ENCODE peak calls at places on chromosome 5, in four cellular contexts. One of them, this sample, is unnamed.

GRCh38 chr5:177434437-177434836 is 8.0 kb downstream of the GRK6 start:
- DNase-seq in stimulated activated CD4-positive, alpha-beta T cell treated with anti-CD3 and anti-CD28 coated beads, Interleukin-1b, Interleukin-23, amount 100 ng/mL, for 24 hours: no peak
- DNase-seq in H4: no peak
- DNase-seq in ecto neural progenitor cell: no peak
- DNase-seq in this sample: no peak

GRCh38 chr5:73232266-73233041 is 59.5 kb downstream of the TMEM174 start:
- DNase-seq in stimulated activated CD4-positive, alpha-beta T cell treated with anti-CD3 and anti-CD28 coated beads, Interleukin-1b, Interleukin-23, amount 100 ng/mL, for 24 hours: no peak
- DNase-seq in ecto neural progenitor cell: peak; percentile 65
- DNase-seq in H4: no peak
- DNase-seq in this sample: no peak

GRCh38 chr5:156137482-156137881 is 189.5 kb upstream of the SGCD start:
- DNase-seq in ecto neural progenitor cell: no peak
- DNase-seq in H4: no peak
- DNase-seq in stimulated activated CD4-positive, alpha-beta T cell treated with anti-CD3 and anti-CD28 coated beads, Interleukin-1b, Interleukin-23, amount 100 ng/mL, for 24 hours: no peak
- DNase-seq in this sample: no peak

GRCh38 chr5:151319334-151319733 is 15.8 kb upstream of the SLC36A3 start:
- DNase-seq in H4: peak; percentile 42
- DNase-seq in ecto neural progenitor cell: no peak
- DNase-seq in stimulated activated CD4-positive, alpha-beta T cell treated with anti-CD3 and anti-CD28 coated beads, Interleukin-1b, Interleukin-23, amount 100 ng/mL, for 24 hours: no peak
- DNase-seq in this sample: no peak

GRCh38 chr5:981466-981865 is 27.1 kb upstream of the NKD2 start:
- DNase-seq in stimulated activated CD4-positive, alpha-beta T cell treated with anti-CD3 and anti-CD28 coated beads, Interleukin-1b, Interleukin-23, amount 100 ng/mL, for 24 hours: no peak
- DNase-seq in H4: no peak
- DNase-seq in ecto neural progenitor cell: peak; percentile 46
- DNase-seq in this sample: no peak

GRCh38 chr5:168425997-168426863 is 60.0 kb upstream of the RARS1 start:
- DNase-seq in H4: no peak
- DNase-seq in ecto neural progenitor cell: no peak
- DNase-seq in stimulated activated CD4-positive, alpha-beta T cell treated with anti-CD3 and anti-CD28 coated beads, Interleukin-1b, Interleukin-23, amount 100 ng/mL, for 24 hours: no peak
- DNase-seq in this sample: no peak

GRCh38 chr5:141821430-141821925 is 56.7 kb downstream of the PCDH1 start:
- DNase-seq in H4: peak; percentile 96
- DNase-seq in stimulated activated CD4-positive, alpha-beta T cell treated with anti-CD3 and anti-CD28 coated beads, Interleukin-1b, Interleukin-23, amount 100 ng/mL, for 24 hours: no peak
- DNase-seq in ecto neural progenitor cell: no peak
- DNase-seq in this sample: peak; percentile 90

GRCh38 chr5:149355688-149356087 is 2.2 kb upstream of the PCYOX1L start:
- DNase-seq in H4: no peak
- DNase-seq in ecto neural progenitor cell: no peak
- DNase-seq in stimulated activated CD4-positive, alpha-beta T cell treated with anti-CD3 and anti-CD28 coated beads, Interleukin-1b, Interleukin-23, amount 100 ng/mL, for 24 hours: no peak
- DNase-seq in this sample: no peak

GRCh38 chr5:106959447-106959846 is 711.3 kb downstream of the EFNA5 start:
- DNase-seq in H4: no peak
- DNase-seq in ecto neural progenitor cell: no peak
- DNase-seq in stimulated activated CD4-positive, alpha-beta T cell treated with anti-CD3 and anti-CD28 coated beads, Interleukin-1b, Interleukin-23, amount 100 ng/mL, for 24 hours: no peak
- DNase-seq in this sample: no peak

GRCh38 chr5:59768204-59769040 is 125.1 kb downstream of the PDE4D start:
- DNase-seq in H4: peak; percentile 78
- DNase-seq in stimulated activated CD4-positive, alpha-beta T cell treated with anti-CD3 and anti-CD28 coated beads, Interleukin-1b, Interleukin-23, amount 100 ng/mL, for 24 hours: peak; percentile 2
- DNase-seq in ecto neural progenitor cell: peak; percentile 79
- DNase-seq in this sample: no peak

GRCh38 chr5:31809037-31809910 is 170.3 kb downstream of the PDZD2 start:
- DNase-seq in stimulated activated CD4-positive, alpha-beta T cell treated with anti-CD3 and anti-CD28 coated beads, Interleukin-1b, Interleukin-23, amount 100 ng/mL, for 24 hours: no peak
- DNase-seq in ecto neural progenitor cell: peak; percentile 79
- DNase-seq in H4: peak; percentile 71
- DNase-seq in this sample: peak; percentile 35

GRCh38 chr5:231661-232060 is 13.5 kb downstream of the SDHA start:
- DNase-seq in ecto neural progenitor cell: no peak
- DNase-seq in H4: no peak
- DNase-seq in stimulated activated CD4-positive, alpha-beta T cell treated with anti-CD3 and anti-CD28 coated beads, Interleukin-1b, Interleukin-23, amount 100 ng/mL, for 24 hours: no peak
- DNase-seq in this sample: no peak

GRCh38 chr5:172984244-172984953 is 828 bp downstream of the ATP6V0E1 start:
- DNase-seq in H4: peak; percentile 77
- DNase-seq in ecto neural progenitor cell: peak; percentile 77
- DNase-seq in stimulated activated CD4-positive, alpha-beta T cell treated with anti-CD3 and anti-CD28 coated beads, Interleukin-1b, Interleukin-23, amount 100 ng/mL, for 24 hours: peak; percentile 63
- DNase-seq in this sample: peak; percentile 59

GRCh38 chr5:33595303-33595702 is 154.5 kb downstream of the TARS1 start:
- DNase-seq in stimulated activated CD4-positive, alpha-beta T cell treated with anti-CD3 and anti-CD28 coated beads, Interleukin-1b, Interleukin-23, amount 100 ng/mL, for 24 hours: no peak
- DNase-seq in H4: no peak
- DNase-seq in ecto neural progenitor cell: no peak
- DNase-seq in this sample: no peak

GRCh38 chr5:72298711-72299110 is 21.3 kb downstream of the MRPS27 start:
- DNase-seq in ecto neural progenitor cell: no peak
- DNase-seq in stimulated activated CD4-positive, alpha-beta T cell treated with anti-CD3 and anti-CD28 coated beads, Interleukin-1b, Interleukin-23, amount 100 ng/mL, for 24 hours: no peak
- DNase-seq in H4: no peak
- DNase-seq in this sample: no peak

GRCh38 chr5:54517512-54518145 is at the start of gene SNX18:
- DNase-seq in ecto neural progenitor cell: peak; percentile 93
- DNase-seq in stimulated activated CD4-positive, alpha-beta T cell treated with anti-CD3 and anti-CD28 coated beads, Interleukin-1b, Interleukin-23, amount 100 ng/mL, for 24 hours: peak; percentile 89
- DNase-seq in H4: peak; percentile 87
- DNase-seq in this sample: peak; percentile 48

GRCh38 chr5:89817841-89818240 is 591.7 kb downstream of the CETN3 start:
- DNase-seq in H4: no peak
- DNase-seq in stimulated activated CD4-positive, alpha-beta T cell treated with anti-CD3 and anti-CD28 coated beads, Interleukin-1b, Interleukin-23, amount 100 ng/mL, for 24 hours: no peak
- DNase-seq in ecto neural progenitor cell: no peak
- DNase-seq in this sample: no peak

GRCh38 chr5:147188200-147189108 is 46.4 kb upstream of the STK32A start:
- DNase-seq in stimulated activated CD4-positive, alpha-beta T cell treated with anti-CD3 and anti-CD28 coated beads, Interleukin-1b, Interleukin-23, amount 100 ng/mL, for 24 hours: no peak
- DNase-seq in H4: peak; percentile 58
- DNase-seq in ecto neural progenitor cell: no peak
- DNase-seq in this sample: peak; percentile 42

GRCh38 chr5:3348576-3349535 is 246.8 kb upstream of the IRX1 start:
- DNase-seq in H4: no peak
- DNase-seq in ecto neural progenitor cell: peak; percentile 29
- DNase-seq in stimulated activated CD4-positive, alpha-beta T cell treated with anti-CD3 and anti-CD28 coated beads, Interleukin-1b, Interleukin-23, amount 100 ng/mL, for 24 hours: no peak
- DNase-seq in this sample: no peak

GRCh38 chr5:54516051-54516645 is 1.4 kb upstream of the SNX18 start:
- DNase-seq in ecto neural progenitor cell: no peak
- DNase-seq in stimulated activated CD4-positive, alpha-beta T cell treated with anti-CD3 and anti-CD28 coated beads, Interleukin-1b, Interleukin-23, amount 100 ng/mL, for 24 hours: no peak
- DNase-seq in H4: no peak
- DNase-seq in this sample: no peak

GRCh38 chr5:143056331-143056689 is 286.1 kb downstream of the ARHGAP26 start:
- DNase-seq in stimulated activated CD4-positive, alpha-beta T cell treated with anti-CD3 and anti-CD28 coated beads, Interleukin-1b, Interleukin-23, amount 100 ng/mL, for 24 hours: no peak
- DNase-seq in H4: no peak
- DNase-seq in ecto neural progenitor cell: no peak
- DNase-seq in this sample: no peak

GRCh38 chr5:132427285-132428146 is 58.0 kb downstream of the SLC22A5 start:
- DNase-seq in stimulated activated CD4-positive, alpha-beta T cell treated with anti-CD3 and anti-CD28 coated beads, Interleukin-1b, Interleukin-23, amount 100 ng/mL, for 24 hours: no peak
- DNase-seq in ecto neural progenitor cell: no peak
- DNase-seq in H4: no peak
- DNase-seq in this sample: no peak

GRCh38 chr5:32283539-32284377 is 29.0 kb downstream of the MTMR12 start:
- DNase-seq in ecto neural progenitor cell: no peak
- DNase-seq in H4: no peak
- DNase-seq in stimulated activated CD4-positive, alpha-beta T cell treated with anti-CD3 and anti-CD28 coated beads, Interleukin-1b, Interleukin-23, amount 100 ng/mL, for 24 hours: no peak
- DNase-seq in this sample: no peak

GRCh38 chr5:60312098-60312497 is 387.9 kb downstream of the DEPDC1B start:
- DNase-seq in ecto neural progenitor cell: no peak
- DNase-seq in H4: no peak
- DNase-seq in stimulated activated CD4-positive, alpha-beta T cell treated with anti-CD3 and anti-CD28 coated beads, Interleukin-1b, Interleukin-23, amount 100 ng/mL, for 24 hours: no peak
- DNase-seq in this sample: no peak

This sample was measured in HS-5.